ENCODE peak calls at places on chromosomes 16 and 17, in four cellular contexts. I is K562, P is GM12878, O is HepG2. G is an unnamed sample.
A peak's percentile ranks its signal among the peaks of the same experiment; 100 is the strongest.

GRCh38 chr16:84687715-84688114 is 12.1 kb upstream of the USP10 start:
- DNase-seq in I (no peak), O (no peak), P (peak; percentile 76), G (no peak)

GRCh38 chr16:1926223-1926718 is 8.1 kb upstream of the HS3ST6 start:
- DNase-seq in I (no peak), O (no peak), P (no peak), G (no peak)

GRCh38 chr16:86395477-86395876 is 114.8 kb upstream of the FOXF1 start:
- DNase-seq in P (no peak), I (no peak), O (no peak), G (no peak)

GRCh38 chr16:56671706-56672105 is 2.1 kb downstream of the MT1H start:
- DNase-seq in I (no peak), O (no peak), P (no peak), G (no peak)

GRCh38 chr16:27235055-27235937 is 32.0 kb downstream of the KDM8 start:
- DNase-seq in O (peak; percentile 60), I (peak; percentile 80), P (peak; percentile 38), G (peak; percentile 46)

GRCh38 chr17:37485938-37486570 is 3.6 kb upstream of the DUSP14 start:
- DNase-seq in O (no peak), I (no peak), P (no peak), G (no peak)

GRCh38 chr17:37259030-37259735 is 116.6 kb upstream of the C17orf78 start:
- DNase-seq in I (peak; percentile 15), O (no peak), P (no peak), G (no peak)

GRCh38 chr17:45003877-45004276 is 35.8 kb upstream of the C1QL1 start:
- DNase-seq in P (no peak), O (no peak), I (no peak), G (no peak)

GRCh38 chr17:20961551-20961950 is 81.3 kb downstream of the USP22 start:
- DNase-seq in P (no peak), I (no peak), O (no peak), G (no peak)

GRCh38 chr16:78127130-78127529 is 27.7 kb downstream of the WWOX start:
- DNase-seq in O (no peak), P (no peak), I (no peak), G (no peak)
- TF ChIP-seq TCF7 in O (no peak), P (no peak), I (no peak), G (no peak)

GRCh38 chr16:67111951-67112444 is 2.3 kb downstream of the PHAF1 start:
- DNase-seq in I (no peak), P (no peak), O (no peak), G (no peak)

GRCh38 chr16:67108489-67108888 is 1.3 kb upstream of the PHAF1 start:
- DNase-seq in P (no peak), O (no peak), I (no peak), G (no peak)

GRCh38 chr16:67109407-67110135 is at the start of gene PHAF1:
- DNase-seq in I (peak; percentile 100), P (peak; percentile 76), O (peak; percentile 86), G (peak; percentile 98)

GRCh38 chr16:67108931-67109406 is 772 bp upstream of the PHAF1 start:
- DNase-seq in I (no peak), O (no peak), P (no peak), G (no peak)

DNA sequence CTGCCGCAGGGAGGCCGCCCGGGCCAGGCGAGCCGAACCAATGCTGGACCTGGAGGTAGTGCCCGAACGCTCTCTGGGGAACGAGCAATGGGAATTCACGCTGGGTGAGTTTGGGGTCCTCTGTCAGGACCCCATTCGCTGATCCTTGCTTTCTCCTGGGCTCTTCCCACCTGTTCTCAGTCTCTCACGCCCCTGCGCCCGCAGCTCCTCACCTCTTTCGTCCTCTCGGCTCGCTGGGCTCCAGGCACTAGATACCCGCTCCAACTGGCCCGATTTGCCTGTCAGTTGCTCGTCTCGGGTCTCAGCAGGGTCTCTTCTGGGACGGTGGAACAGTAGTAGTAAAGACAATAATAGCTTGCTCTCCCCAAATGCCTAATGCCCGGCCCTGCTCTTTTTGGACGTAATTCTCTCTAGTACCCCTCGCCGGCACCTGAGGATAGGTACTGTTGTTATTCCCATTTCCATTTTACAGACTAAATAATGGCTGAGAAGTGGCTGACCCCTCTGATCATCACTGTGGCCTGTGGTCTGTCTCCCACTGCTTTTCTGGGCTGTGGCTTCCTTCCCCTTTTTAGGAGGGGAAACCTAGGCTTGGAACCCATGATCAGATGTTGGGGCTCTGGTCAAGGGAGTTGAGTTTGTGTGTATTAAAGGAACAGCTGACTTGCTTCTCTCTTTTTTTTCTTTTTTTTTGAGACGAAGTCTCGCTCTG is 551 bp downstream of the PHAF1 start:
- DNase-seq in O (no peak), I (no peak), P (no peak), G (peak; percentile 28)
- TF ChIP-seq TCF7 in O (no peak), I (no peak), P (no peak), G (no peak)

GRCh38 chr17:64706224-64707076 is 44.3 kb upstream of the SMURF2 start:
- DNase-seq in I (no peak), P (no peak), O (peak; percentile 46), G (no peak)
- TF ChIP-seq TCF7 in I (no peak), P (no peak), O (no peak), G (no peak)

DNA sequence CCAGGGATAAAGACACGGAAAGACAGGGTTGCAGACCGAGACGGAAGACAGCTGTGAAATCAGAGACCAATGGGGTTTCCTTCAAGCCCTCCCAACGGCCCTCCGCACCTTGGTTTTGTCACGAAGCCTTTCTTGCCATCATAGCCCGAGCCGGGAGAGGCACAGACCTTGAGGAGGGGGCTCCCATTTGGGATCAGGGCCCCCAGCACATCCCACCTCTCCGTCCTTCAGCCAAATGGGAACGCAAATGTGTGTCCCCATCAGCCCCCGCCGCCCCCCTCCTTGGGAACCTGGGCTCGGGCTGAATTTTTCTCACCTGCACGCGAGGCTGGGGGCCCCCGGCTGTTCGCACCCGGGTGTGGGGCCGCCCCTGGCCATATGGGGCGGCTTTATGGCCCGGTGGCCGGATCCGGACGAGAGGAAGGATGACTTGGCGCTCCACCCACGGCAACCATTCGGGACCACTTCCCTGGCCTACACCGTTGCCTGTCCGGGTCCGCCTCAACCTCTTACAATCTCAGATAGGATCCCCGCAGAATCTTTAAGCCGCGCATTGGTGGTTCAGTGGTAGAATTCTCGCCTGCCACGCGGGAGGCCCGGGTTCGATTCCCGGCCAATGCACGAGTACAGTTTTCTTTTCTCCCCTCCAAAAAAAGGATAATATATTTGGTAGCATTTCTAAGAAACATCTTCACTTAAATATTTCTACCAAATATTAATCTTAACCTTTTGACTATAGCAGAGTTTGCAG is 1.5 kb upstream of the HES7 start:
- DNase-seq in O (peak; percentile 64), P (peak; percentile 64), I (peak; percentile 77), G (peak; percentile 86)
- TF ChIP-seq TCF7 in O (no peak), P (no peak), I (no peak), G (no peak)

GRCh38 chr16:11181889-11182279 is 74.1 kb downstream of the SOCS1 start:
- DNase-seq in P (peak; percentile 64), I (no peak), O (no peak), G (no peak)
- TF ChIP-seq TCF7 in P (no peak), I (no peak), O (no peak), G (no peak)

GRCh38 chr17:34981538-34982241 is 1.4 kb downstream of the LIG3 start:
- DNase-seq in I (peak; percentile 34), P (no peak), O (no peak), G (no peak)
- TF ChIP-seq TCF7 in I (no peak), P (no peak), O (no peak), G (no peak)

GRCh38 chr16:68264128-68265077 is at the start of gene SLC7A6:
- DNase-seq in P (no peak), I (peak; percentile 91), O (peak; percentile 60), G (peak; percentile 76)

GRCh38 chr16:68269793-68270192 is 5.5 kb downstream of the SLC7A6 start:
- DNase-seq in I (no peak), P (no peak), O (no peak), G (no peak)

GRCh38 chr16:68267612-68268405 is 3.5 kb downstream of the SLC7A6 start:
- DNase-seq in P (no peak), O (peak; percentile 61), I (no peak), G (peak; percentile 25)

GRCh38 chr16:68263559-68264127 is 683 bp upstream of the SLC7A6 start:
- DNase-seq in I (no peak), O (no peak), P (no peak), G (no peak)

GRCh38 chr16:68265078-68265925 is 976 bp downstream of the SLC7A6 start:
- DNase-seq in P (no peak), O (peak; percentile 100), I (peak; percentile 42), G (peak; percentile 25)
- TF ChIP-seq TCF7 in P (no peak), O (peak; percentile 74), I (no peak), G (no peak)

GRCh38 chr16:3508736-3509135 is 7.9 kb downstream of the CLUAP1 start:
- DNase-seq in I (no peak), O (no peak), P (no peak), G (no peak)

GRCh38 chr16:3510410-3510809 is 9.6 kb downstream of the CLUAP1 start:
- DNase-seq in I (no peak), P (no peak), O (no peak), G (no peak)

GRCh38 chr16:3513892-3514600 is 13.2 kb downstream of the CLUAP1 start:
- DNase-seq in I (no peak), O (peak; percentile 20), P (no peak), G (no peak)

GRCh38 chr16:3511286-3512180 is 10.7 kb downstream of the CLUAP1 start:
- DNase-seq in I (no peak), O (no peak), P (no peak), G (no peak)

GRCh38 chr16:3509470-3509928 is 8.7 kb downstream of the CLUAP1 start:
- DNase-seq in O (no peak), P (peak; percentile 84), I (no peak), G (no peak)
- TF ChIP-seq TCF7 in O (no peak), P (peak; percentile 82), I (no peak), G (no peak)